ENCODE peak calls at places on chromosomes 11 and 22, in six cellular contexts. C, W, M, E, R and B are unnamed samples.
A peak's percentile ranks its signal among the peaks of the same experiment; 100 is the strongest.

GRCh38 chr11:111064118-111064517 is 181.4 kb upstream of the POU2AF2 start:
- DNase-seq in W (peak; percentile 60), M (no peak), R (no peak), C (no peak), E (no peak), B (no peak)

GRCh38 chr11:76218449-76219206 is 12.3 kb upstream of the WNT11 start:
- DNase-seq in E (peak; percentile 7), M (no peak), W (no peak), R (no peak), C (no peak), B (no peak)

GRCh38 chr11:18313985-18314763 is 7.8 kb downstream of the HPS5 start:
- DNase-seq in W (peak; percentile 34), C (no peak), E (no peak), M (no peak), R (peak; percentile 23), B (no peak)

GRCh38 chr22:31742115-31742514 is 7.8 kb downstream of the PRR14L start:
- DNase-seq in E (no peak), C (no peak), W (no peak), R (no peak), M (no peak), B (no peak)

GRCh38 chr11:456533-456932 is 6.5 kb downstream of the PTDSS2 start:
- DNase-seq in C (no peak), M (no peak), E (no peak), R (no peak), W (no peak), B (no peak)

GRCh38 chr11:108474664-108475485 is 7.5 kb upstream of the C11orf65 start:
- DNase-seq in W (no peak), E (no peak), C (no peak), R (no peak), M (peak; percentile 21), B (no peak)

GRCh38 chr11:8654503-8654902 is 28.0 kb downstream of the TRIM66 start:
- DNase-seq in E (no peak), W (no peak), R (no peak), C (no peak), M (no peak), B (no peak)

GRCh38 chr11:29962243-29962642 is 54.6 kb downstream of the KCNA4 start:
- DNase-seq in W (no peak), M (no peak), E (no peak), R (no peak), C (no peak), B (no peak)

GRCh38 chr11:123653997-123654565 is 343 bp downstream of the SCN3B start:
- DNase-seq in R (no peak), M (peak; percentile 62), E (peak; percentile 58), C (peak; percentile 58), W (peak; percentile 51), B (peak; percentile 25)

GRCh38 chr11:79185351-79185750 is 255.5 kb downstream of the TENM4 start:
- DNase-seq in C (no peak), M (peak; percentile 39), E (no peak), R (no peak), W (no peak), B (no peak)

GRCh38 chr11:66393954-66394353 is 22.4 kb upstream of the SLC29A2 start:
- DNase-seq in E (no peak), M (no peak), W (no peak), C (no peak), R (no peak), B (no peak)

GRCh38 chr11:66752148-66752547 is 23.1 kb upstream of the SPTBN2 start:
- DNase-seq in M (no peak), W (no peak), C (no peak), R (no peak), E (no peak), B (no peak)

GRCh38 chr11:66625041-66625751 is 8.8 kb downstream of the RBM14 start:
- DNase-seq in M (no peak), W (no peak), E (no peak), R (peak; percentile 37), C (no peak), B (no peak)

GRCh38 chr22:18966748-18967147 is 30.7 kb upstream of the PRODH start:
- DNase-seq in M (peak; percentile 35), W (no peak), C (no peak), R (peak; percentile 62), E (no peak), B (no peak)

GRCh38 chr11:12394601-12395000 is 17.2 kb downstream of the PARVA start:
- DNase-seq in C (no peak), W (no peak), M (no peak), R (no peak), E (no peak), B (no peak)

GRCh38 chr22:19852177-19852781 is 2.4 kb downstream of the GNB1L start:
- DNase-seq in W (no peak), R (peak; percentile 53), M (no peak), C (no peak), E (no peak), B (no peak)

GRCh38 chr22:49331223-49331815 is 496.4 kb downstream of the BRD1 start:
- DNase-seq in C (no peak), E (no peak), M (no peak), R (no peak), W (no peak), B (peak; percentile 0)
- TF ChIP-seq CTCF in C (no peak), E (no peak), M (no peak), R (no peak), W (no peak), B (no peak)

GRCh38 chr11:10653242-10653641 is 40.3 kb downstream of the IRAG1 start:
- DNase-seq in R (no peak), C (no peak), E (no peak), W (no peak), M (no peak), B (no peak)

GRCh38 chr11:10654211-10655150 is 39.1 kb downstream of the IRAG1 start:
- DNase-seq in M (peak; percentile 27), R (no peak), W (peak; percentile 85), E (no peak), C (no peak), B (no peak)

GRCh38 chr11:10650630-10651029 is 42.9 kb downstream of the IRAG1 start:
- DNase-seq in R (no peak), M (no peak), E (no peak), C (no peak), W (no peak), B (no peak)

GRCh38 chr11:10650166-10650565 is 43.4 kb downstream of the IRAG1 start:
- DNase-seq in C (no peak), M (no peak), E (no peak), W (no peak), R (no peak), B (no peak)

DNA sequence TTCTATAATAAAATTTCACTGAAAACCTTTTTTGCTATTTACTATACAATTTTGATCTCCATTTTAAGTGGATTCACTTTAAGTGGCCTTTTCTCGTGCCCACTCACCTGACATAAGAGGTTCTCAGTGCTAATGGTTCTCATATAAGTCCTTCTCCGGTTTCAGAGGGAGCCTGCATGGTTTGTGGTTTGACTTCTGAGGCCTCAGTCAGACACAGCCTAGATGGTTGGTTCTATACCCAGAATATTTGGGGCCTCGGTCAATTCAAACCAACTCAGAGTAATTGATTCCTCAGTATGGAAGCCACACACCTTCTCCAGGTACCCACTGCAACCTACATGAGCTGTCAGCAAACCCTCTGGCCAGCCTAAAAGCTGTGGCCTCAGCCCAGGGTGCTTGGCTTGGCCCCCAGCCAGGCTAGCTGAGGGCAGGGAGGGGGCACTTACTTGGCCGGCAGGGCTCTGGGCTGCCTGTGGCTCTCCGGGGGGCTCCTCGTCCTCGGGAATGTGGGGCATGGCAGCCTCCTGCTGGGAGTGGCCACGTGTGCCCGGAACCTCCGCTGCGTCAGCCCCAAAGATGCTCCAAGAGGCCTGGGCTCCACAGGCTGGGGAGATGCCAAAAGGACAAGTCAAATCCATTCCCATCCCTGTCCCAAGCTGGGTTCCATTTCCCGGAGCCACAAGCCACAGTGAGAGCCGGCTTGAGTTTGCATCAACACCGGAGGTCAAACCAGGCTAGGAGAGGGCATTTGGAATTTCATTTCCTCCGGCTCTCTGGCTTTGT is 41.8 kb downstream of the IRAG1 start:
- DNase-seq in E (no peak), R (no peak), W (no peak), M (no peak), C (no peak), B (no peak)
- H3K27ac ChIP-seq in E (peak overlapping the region; percentile 72), R (no peak overlapping the region), W (no peak overlapping the region), M (no peak overlapping the region), C (no peak overlapping the region), B (peak overlapping the region; percentile 77)

GRCh38 chr11:134275534-134276395 is at the start of gene GLB1L3:
- DNase-seq in C (peak; percentile 47), R (no peak), E (no peak), M (peak; percentile 34), W (no peak), B (peak; percentile 33)
- TF ChIP-seq CTCF in C (peak; percentile 13), R (peak; percentile 25), E (peak; percentile 35), M (no peak), W (peak; percentile 33), B (peak; percentile 26)

DNA sequence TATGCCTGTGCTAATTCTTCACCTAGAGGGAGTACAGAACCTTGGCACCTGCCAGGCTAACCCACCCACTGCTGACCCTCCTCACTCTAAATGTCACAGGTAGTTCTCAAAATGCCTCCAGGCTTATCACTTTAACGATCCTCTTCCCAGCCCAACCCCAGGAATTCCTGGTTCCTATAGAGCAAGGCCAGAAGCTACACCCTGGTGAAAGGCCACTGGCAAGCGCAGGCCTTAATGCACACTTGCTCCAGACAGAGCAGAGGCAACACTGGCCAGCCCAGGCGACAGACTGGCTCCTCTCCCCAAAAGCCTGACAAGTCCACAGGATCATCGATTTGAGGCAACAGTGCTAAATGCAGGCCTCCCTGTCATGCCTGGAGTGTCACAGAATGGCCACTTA is 38.8 kb downstream of the PACSIN2 start:
- DNase-seq in E (no peak), M (no peak), C (peak; percentile 31), R (no peak), W (no peak), B (peak; percentile 65)
- H3K27ac ChIP-seq in E (no peak overlapping the region), M (peak overlapping the region; percentile 21), C (peak overlapping the region; percentile 46), R (no peak overlapping the region), W (peak overlapping the region; percentile 65), B (peak overlapping the region; percentile 80)

GRCh38 chr22:30553971-30554370 is 7.4 kb upstream of the SEC14L6 start:
- DNase-seq in C (no peak), R (no peak), M (no peak), W (no peak), E (no peak), B (no peak)

GRCh38 chr22:30555282-30556210 is 9.0 kb upstream of the SEC14L6 start:
- DNase-seq in E (no peak), R (no peak), W (no peak), M (no peak), C (no peak), B (no peak)

GRCh38 chr22:30557243-30557642 is 10.7 kb upstream of the SEC14L6 start:
- DNase-seq in E (no peak), M (no peak), W (no peak), C (no peak), R (no peak), B (no peak)

GRCh38 chr22:30559889-30560288 is 13.3 kb upstream of the SEC14L6 start:
- DNase-seq in W (no peak), R (no peak), M (no peak), C (no peak), E (no peak), B (no peak)

GRCh38 chr22:30556388-30556787 is 9.8 kb upstream of the SEC14L6 start:
- DNase-seq in M (no peak), R (no peak), W (no peak), C (no peak), E (no peak), B (no peak)
- TF ChIP-seq CTCF in M (no peak), R (no peak), W (no peak), C (no peak), E (no peak), B (no peak)